ENCODE peak calls at places on chromosomes 7 and 10, in nine cellular contexts. G, Q, E, D, V, B, M, N and J are unnamed samples.

GRCh38 chr7:106730021-106730420 is 69.1 kb upstream of the CCDC71L start:
- DNase-seq in B (no peak), M (no peak), N (no peak), V (peak; percentile 31), Q (no peak), E (no peak), G (no peak), D (no peak), J (no peak)

GRCh38 chr7:32037650-32038198 is 32.5 kb downstream of the PDE1C start:
- DNase-seq in E (no peak), D (no peak), V (no peak), Q (no peak), N (no peak), G (no peak), B (no peak), M (no peak), J (no peak)

GRCh38 chr10:13536674-13537366 is 8.0 kb upstream of the BEND7 start:
- DNase-seq in N (peak; percentile 78), Q (peak; percentile 90), M (peak; percentile 56), E (peak; percentile 67), B (peak; percentile 34), V (peak; percentile 69), G (peak; percentile 70), D (no peak), J (peak; percentile 21)

GRCh38 chr10:43689618-43689954 is 40.9 kb upstream of the ZNF32 start:
- DNase-seq in E (peak; percentile 68), V (no peak), M (peak; percentile 80), D (peak; percentile 73), G (peak; percentile 52), B (peak; percentile 78), N (peak; percentile 56), Q (peak; percentile 44), J (peak; percentile 78)

GRCh38 chr10:119441151-119441821 is 101.2 kb downstream of the RGS10 start:
- DNase-seq in D (peak; percentile 72), B (peak; percentile 54), V (peak; percentile 6), M (peak; percentile 43), G (no peak), Q (no peak), N (no peak), E (no peak), J (no peak)

GRCh38 chr10:3897156-3897555 is 112.1 kb upstream of the KLF6 start:
- DNase-seq in Q (no peak), G (peak; percentile 49), E (no peak), B (no peak), D (no peak), N (no peak), V (peak; percentile 64), M (no peak), J (no peak)

GRCh38 chr7:106205621-106206222 is 79.1 kb downstream of the NAMPT start:
- DNase-seq in Q (no peak), V (peak; percentile 14), B (no peak), M (no peak), G (no peak), D (no peak), N (no peak), E (no peak), J (no peak)

GRCh38 chr10:1268856-1269255 is 212.7 kb downstream of the WDR37 start:
- DNase-seq in V (no peak), N (peak; percentile 33), D (no peak), G (no peak), M (no peak), Q (no peak), B (no peak), E (no peak), J (no peak)

GRCh38 chr7:42650171-42650570 is 261.7 kb downstream of the C7orf25 start:
- DNase-seq in B (no peak), M (no peak), E (no peak), G (no peak), N (no peak), Q (no peak), V (no peak), D (no peak), J (no peak)

GRCh38 chr7:32219416-32219815 is 149.2 kb upstream of the PDE1C start:
- DNase-seq in Q (no peak), G (no peak), E (no peak), B (no peak), M (no peak), N (no peak), V (no peak), D (no peak), J (no peak)

GRCh38 chr10:124705021-124705740 is 39.0 kb downstream of the FAM53B start:
- DNase-seq in E (no peak), N (no peak), D (no peak), Q (no peak), M (no peak), V (no peak), G (no peak), B (no peak), J (no peak)

GRCh38 chr7:7830122-7830878 is 111.9 kb upstream of the RPA3 start:
- DNase-seq in N (peak; percentile 23), Q (no peak), B (no peak), M (no peak), E (peak; percentile 40), D (no peak), V (no peak), G (no peak), J (no peak)

GRCh38 chr10:112471878-112472487 is 25.0 kb downstream of the VTI1A start:
- DNase-seq in Q (peak; percentile 49), D (no peak), M (no peak), E (no peak), N (peak; percentile 58), V (peak; percentile 66), G (peak; percentile 71), B (no peak), J (no peak)

GRCh38 chr7:29563590-29564454 is at the start of gene PRR15:
- DNase-seq in B (no peak), G (peak; percentile 64), Q (peak; percentile 81), M (peak; percentile 59), D (peak; percentile 61), V (peak; percentile 56), E (peak; percentile 89), N (peak; percentile 89), J (peak; percentile 24)

GRCh38 chr7:129127154-129127553 is 17.4 kb upstream of the TSPAN33 start:
- DNase-seq in G (no peak), M (no peak), B (no peak), Q (no peak), V (no peak), D (no peak), N (no peak), E (no peak), J (no peak)

GRCh38 chr10:78433063-78433717 is 399.5 kb downstream of the RPS24 start:
- DNase-seq in N (no peak), B (peak; percentile 38), V (no peak), D (peak; percentile 10), Q (peak; percentile 28), M (no peak), G (no peak), E (no peak), J (peak; percentile 38)

GRCh38 chr10:72011976-72012512 is 47.8 kb downstream of the CHST3 start:
- DNase-seq in D (no peak), N (no peak), M (no peak), B (no peak), E (no peak), G (no peak), V (no peak), Q (no peak), J (no peak)
- H3K4me1 ChIP-seq in D (peaks cover 58% of the 10 kb centered on the region), N (peaks cover 37% of the 10 kb centered on the region), M (peaks cover 46% of the 10 kb centered on the region), B (peaks cover 97% of the 10 kb centered on the region), E (peaks cover 87% of the 10 kb centered on the region), G (peaks cover 9% of the 10 kb centered on the region), V (peaks cover 17% of the 10 kb centered on the region), Q (peaks cover 23% of the 10 kb centered on the region), J (peaks cover 67% of the 10 kb centered on the region)

GRCh38 chr7:24445041-24445440 is 128.2 kb upstream of the PALS2 start:
- DNase-seq in N (no peak), D (no peak), B (no peak), G (no peak), Q (no peak), E (no peak), M (no peak), V (no peak), J (no peak)
- TF ChIP-seq CTCF in N (no peak), D (no peak), B (no peak), G (no peak), Q (no peak), E (no peak), M (no peak), V (no peak), J (no peak)

GRCh38 chr10:89279449-89279869 is 22.4 kb upstream of the IFIT2 start:
- DNase-seq in Q (no peak), B (no peak), G (peak; percentile 30), D (no peak), M (no peak), E (peak; percentile 47), V (peak; percentile 93), N (no peak), J (no peak)

GRCh38 chr10:89275383-89275782 is 23.8 kb upstream of the LIPA start:
- DNase-seq in D (no peak), V (no peak), B (no peak), N (no peak), M (peak; percentile 61), E (no peak), Q (no peak), G (no peak), J (no peak)

GRCh38 chr10:89280501-89280900 is 21.3 kb upstream of the IFIT2 start:
- DNase-seq in M (no peak), D (no peak), Q (no peak), V (no peak), B (no peak), E (no peak), N (no peak), G (no peak), J (no peak)

GRCh38 chr10:89274928-89275327 is 23.4 kb upstream of the LIPA start:
- DNase-seq in Q (no peak), E (no peak), V (no peak), G (no peak), N (no peak), M (no peak), D (no peak), B (no peak), J (no peak)

GRCh38 chr10:89278034-89278535 is 23.8 kb upstream of the IFIT2 start:
- DNase-seq in E (no peak), Q (no peak), V (peak; percentile 98), N (peak; percentile 87), G (peak; percentile 86), D (no peak), M (no peak), B (no peak), J (no peak)
- H3K27ac ChIP-seq in E (peak overlapping the region; percentile 68), Q (no peak overlapping the region), V (peak overlapping the region; percentile 49), N (peak overlapping the region; percentile 96), G (peak overlapping the region; percentile 87), D (peak overlapping the region; percentile 85), M (peak overlapping the region; percentile 75), B (peak overlapping the region; percentile 79), J (peak overlapping the region; percentile 69)

GRCh38 chr10:96172666-96173065 is 42.6 kb downstream of the ZNF518A start:
- DNase-seq in N (no peak), D (no peak), V (no peak), M (no peak), B (no peak), G (no peak), Q (no peak), E (no peak), J (no peak)

GRCh38 chr10:96165726-96166125 is 35.6 kb downstream of the ZNF518A start:
- DNase-seq in G (no peak), B (no peak), Q (no peak), M (no peak), N (no peak), E (no peak), D (no peak), V (no peak), J (no peak)

GRCh38 chr10:96170212-96170611 is 40.1 kb downstream of the ZNF518A start:
- DNase-seq in E (no peak), B (no peak), M (no peak), D (no peak), G (no peak), V (no peak), Q (no peak), N (no peak), J (no peak)

GRCh38 chr10:96168546-96168945 is 38.4 kb downstream of the ZNF518A start:
- DNase-seq in G (peak; percentile 3), V (no peak), N (no peak), B (no peak), D (no peak), Q (no peak), M (no peak), E (no peak), J (no peak)
- H3K4me1 ChIP-seq in G (no peaks in the 10 kb centered on the region), V (no peaks in the 10 kb centered on the region), N (no peaks in the 10 kb centered on the region), B (no peaks in the 10 kb centered on the region), D (no peaks in the 10 kb centered on the region), Q (no peaks in the 10 kb centered on the region), M (no peaks in the 10 kb centered on the region), E (no peaks in the 10 kb centered on the region), J (no peaks in the 10 kb centered on the region)